ENCODE peak calls at places on chromosomes 6 and 20, in eight cellular contexts. E is body of pancreas; V is EL; A is activated CD4-positive, alpha-beta T cell treated with anti-CD3 and anti-CD28 coated beads, Interleukin-2, amount 10 ng/mL, durations not matched to agents 24 days and 14 days; U is endothelial cell; J is hippocampal formation; B is NCI-H1092; K is AG10803. L is an unnamed sample.

GRCh38 chr6:105174512-105174911 is 5.3 kb downstream of the POPDC3 start:
- DNase-seq in E (no peak), V (peak; percentile 67), A (no peak), U (no peak), J (no peak), B (no peak), K (peak; percentile 63), L (no peak)

GRCh38 chr6:145801021-145801420 is 13.6 kb downstream of the FBXO30 start:
- DNase-seq in E (no peak), V (no peak), A (no peak), U (no peak), J (no peak), B (no peak), K (no peak), L (no peak)

GRCh38 chr6:27839303-27840081 is 72.7 kb downstream of the OR2B2 start:
- DNase-seq in E (peak; percentile 47), V (peak; percentile 92), A (peak; percentile 80), U (no peak), J (no peak), B (no peak), K (peak; percentile 72), L (peak; percentile 78)

GRCh38 chr6:164337925-164338381 is 923.4 kb downstream of the QKI start:
- DNase-seq in E (no peak), V (no peak), A (no peak), U (no peak), J (no peak), B (no peak), K (no peak), L (no peak)

GRCh38 chr20:63540417-63541186 is 3.4 kb upstream of the PTK6 start:
- DNase-seq in E (no peak), V (no peak), A (no peak), U (no peak), J (peak; percentile 19), B (no peak), K (peak; percentile 61), L (peak; percentile 65)

GRCh38 chr6:17968081-17968518 is 19.3 kb downstream of the KIF13A start:
- DNase-seq in E (no peak), V (peak; percentile 55), A (no peak), U (no peak), J (no peak), B (no peak), K (peak; percentile 49), L (peak; percentile 24)

GRCh38 chr6:51025082-51025777 is 206.6 kb downstream of the TFAP2B start:
- DNase-seq in E (no peak), V (peak; percentile 30), A (no peak), U (no peak), J (no peak), B (no peak), K (peak; percentile 45), L (peak; percentile 17)

GRCh38 chr6:154909821-154910220 is 85.3 kb upstream of the TIAM2 start:
- DNase-seq in E (peak; percentile 10), V (no peak), A (no peak), U (no peak), J (no peak), B (no peak), K (peak; percentile 77), L (no peak)

GRCh38 chr6:43506667-43507471 is 3.3 kb downstream of the LRRC73 start:
- DNase-seq in E (peak; percentile 82), V (peak; percentile 80), A (peak; percentile 95), U (peak; percentile 87), J (peak; percentile 75), B (peak; percentile 75), K (peak; percentile 77), L (peak; percentile 84)

GRCh38 chr6:14126250-14126649 is 8.7 kb downstream of the CD83 start:
- DNase-seq in E (no peak), V (no peak), A (no peak), U (no peak), J (no peak), B (no peak), K (peak; percentile 22), L (no peak)

GRCh38 chr20:25738198-25738597 is 41.5 kb upstream of the ZNF337 start:
- DNase-seq in E (no peak), V (peak; percentile 74), A (no peak), U (no peak), J (no peak), B (no peak), K (peak; percentile 40), L (no peak)

GRCh38 chr6:89409461-89410035 is 2.5 kb downstream of the RRAGD start:
- DNase-seq in E (no peak), V (no peak), A (no peak), U (no peak), J (no peak), B (no peak), K (no peak), L (no peak)

GRCh38 chr6:170464524-170464979 is 88.6 kb downstream of the PSMB1 start:
- DNase-seq in E (no peak), V (no peak), A (no peak), U (no peak), J (no peak), B (no peak), K (no peak), L (no peak)

GRCh38 chr20:11497543-11497942 is 420.1 kb upstream of the BTBD3 start:
- DNase-seq in E (no peak), V (no peak), A (no peak), U (no peak), J (no peak), B (no peak), K (no peak), L (no peak)

GRCh38 chr6:11273406-11274065 is 41.1 kb upstream of the NEDD9 start:
- DNase-seq in E (no peak), V (no peak), A (no peak), U (no peak), J (no peak), B (no peak), K (no peak), L (no peak)

GRCh38 chr6:128696651-128697391 is 176.4 kb upstream of the PTPRK start:
- DNase-seq in E (no peak), V (peak; percentile 85), A (no peak), U (no peak), J (no peak), B (no peak), K (peak; percentile 39), L (peak; percentile 52)

GRCh38 chr20:8305449-8305978 is 173.4 kb downstream of the PLCB1 start:
- DNase-seq in E (peak; percentile 71), V (peak; percentile 52), A (peak; percentile 90), U (peak; percentile 49), J (no peak), B (peak; percentile 19), K (no peak), L (peak; percentile 14)

GRCh38 chr20:56247954-56248782 is at the start of gene MC3R:
- DNase-seq in E (peak; percentile 73), V (peak; percentile 37), A (peak; percentile 80), U (no peak), J (peak; percentile 41), B (peak; percentile 16), K (peak; percentile 50), L (peak; percentile 27)

GRCh38 chr20:47389867-47390347 is 33.4 kb upstream of the ZMYND8 start:
- DNase-seq in E (no peak), V (peak; percentile 84), A (no peak), U (no peak), J (no peak), B (no peak), K (peak; percentile 45), L (no peak)

L was measured in AG08395.